ENCODE peak calls at places on chromosomes 2 and 18, in seven cellular contexts. G is MM.1S, R is HCT116, T is IMR-90, Y is A673, I is heart right ventricle, Q is suprapubic skin. L is an unnamed sample. For H3K27me3, the result is how much of the 10 kb centered on the place peaks cover.

GRCh38 chr2:231039821-231040364 is 2.6 kb downstream of the C2orf72 start:
- DNase-seq in T (no peak), R (no peak), Y (no peak), Q (no peak), I (no peak), G (no peak), L (no peak)

GRCh38 chr2:152600051-152600657 is 117.1 kb downstream of the PRPF40A start:
- DNase-seq in Q (no peak), Y (no peak), I (no peak), R (no peak), G (no peak), T (no peak), L (no peak)

GRCh38 chr2:16085073-16085472 is 144.7 kb downstream of the MYCN start:
- DNase-seq in I (no peak), T (no peak), Y (no peak), G (no peak), Q (no peak), R (no peak), L (no peak)

GRCh38 chr2:167783266-167784070 is 463.9 kb downstream of the STK39 start:
- DNase-seq in T (peak), R (no peak), G (no peak), Q (no peak), I (no peak), Y (no peak), L (no peak)

GRCh38 chr2:234768608-234769196 is 183.1 kb upstream of the SH3BP4 start:
- DNase-seq in Y (no peak), Q (no peak), G (no peak), R (no peak), T (peak), I (no peak), L (no peak)

GRCh38 chr2:121131375-121131774 is 153.6 kb downstream of the TFCP2L1 start:
- DNase-seq in G (no peak), Y (no peak), R (no peak), T (no peak), Q (no peak), I (no peak), L (no peak)

GRCh38 chr2:111704246-111704645 is 179.7 kb downstream of the ANAPC1 start:
- DNase-seq in G (no peak), R (no peak), Q (peak), Y (no peak), T (peak), I (no peak), L (peak)

GRCh38 chr2:173427887-173428683 is 73.4 kb downstream of the CDCA7 start:
- DNase-seq in G (no peak), T (peak), Q (no peak), R (no peak), I (peak), Y (peak), L (peak)

GRCh38 chr18:8229786-8230185 is 379.5 kb upstream of the RAB12 start:
- DNase-seq in T (peak), Q (no peak), I (no peak), G (no peak), R (no peak), Y (no peak), L (peak)

GRCh38 chr2:96552284-96553175 is 16.0 kb downstream of the ARID5A start:
- DNase-seq in G (no peak), Y (no peak), Q (no peak), I (no peak), R (no peak), T (no peak), L (no peak)

GRCh38 chr2:95277246-95277906 is 3.1 kb downstream of the PROM2 start:
- DNase-seq in T (no peak), I (no peak), G (no peak), Y (peak), R (peak), Q (peak), L (peak)

GRCh38 chr2:228522276-228522675 is 340.8 kb upstream of the SPHKAP start:
- DNase-seq in I (no peak), T (peak), Q (no peak), R (no peak), Y (no peak), G (no peak), L (no peak)

GRCh38 chr2:46878886-46879285 is 36.7 kb downstream of the MCFD2 start:
- DNase-seq in G (no peak), T (peak), I (peak), Y (no peak), Q (peak), R (no peak), L (no peak)

GRCh38 chr2:178770518-178770917 is 36.7 kb downstream of the TTN start:
- DNase-seq in G (no peak), I (no peak), T (no peak), R (no peak), Y (no peak), Q (no peak), L (no peak)

GRCh38 chr2:233354971-233355574 is 779 bp downstream of the DGKD start:
- DNase-seq in T (no peak), R (no peak), Q (no peak), G (peak), Y (no peak), I (peak), L (no peak)

GRCh38 chr2:74205586-74205985 is 7.2 kb downstream of the MTHFD2 start:
- DNase-seq in G (peak), I (no peak), Q (no peak), Y (no peak), R (no peak), T (no peak), L (peak)

GRCh38 chr2:236179653-236180500 is 11.7 kb upstream of the GBX2 start:
- DNase-seq in Q (peak), I (no peak), T (peak), Y (peak), R (no peak), G (no peak), L (peak)

GRCh38 chr2:38075436-38076249 is at the start of gene CYP1B1:
- DNase-seq in G (no peak), T (no peak), R (no peak), Y (no peak), I (no peak), Q (no peak), L (no peak)

GRCh38 chr2:30584116-30584515 is 137.1 kb downstream of the LCLAT1 start:
- DNase-seq in G (peak), I (no peak), Y (no peak), R (no peak), Q (no peak), T (no peak), L (no peak)

GRCh38 chr2:178110681-178111080 is 1.6 kb upstream of the RBM45 start:
- DNase-seq in R (no peak), Y (peak), Q (no peak), G (no peak), T (no peak), I (no peak), L (no peak)

GRCh38 chr2:105768176-105768575 is 23.5 kb downstream of the NCK2 start:
- DNase-seq in G (no peak), Y (no peak), I (no peak), Q (no peak), R (no peak), T (no peak), L (no peak)

GRCh38 chr18:34608064-34608463 is 102.0 kb upstream of the DTNA start:
- DNase-seq in G (no peak), Q (no peak), Y (no peak), T (no peak), I (no peak), R (no peak), L (no peak)

GRCh38 chr2:205683179-205683978 is 1.1 kb downstream of the NRP2 start:
- DNase-seq in G (no peak), Y (no peak), R (no peak), Q (no peak), T (peak), I (no peak), L (peak)
- H3K27me3 ChIP-seq in G (under half), Y (half or more), R (under half), Q (under half), T (under half), I (under half), L (under half)

GRCh38 chr2:113978524-113979171 is 88.8 kb downstream of the ACTR3 start:
- DNase-seq in I (no peak), Y (no peak), T (no peak), Q (no peak), R (no peak), G (no peak), L (no peak)

GRCh38 chr2:113976277-113976928 is 86.5 kb downstream of the ACTR3 start:
- DNase-seq in Q (no peak), I (no peak), G (no peak), Y (no peak), T (no peak), R (no peak), L (no peak)

GRCh38 chr2:113977060-113977659 is 87.3 kb downstream of the ACTR3 start:
- DNase-seq in G (no peak), Y (no peak), R (no peak), T (peak), I (no peak), Q (no peak), L (no peak)

GRCh38 chr2:113979172-113980128 is 89.6 kb downstream of the ACTR3 start:
- DNase-seq in R (no peak), G (no peak), Q (no peak), Y (peak), T (no peak), I (no peak), L (no peak)

DNA sequence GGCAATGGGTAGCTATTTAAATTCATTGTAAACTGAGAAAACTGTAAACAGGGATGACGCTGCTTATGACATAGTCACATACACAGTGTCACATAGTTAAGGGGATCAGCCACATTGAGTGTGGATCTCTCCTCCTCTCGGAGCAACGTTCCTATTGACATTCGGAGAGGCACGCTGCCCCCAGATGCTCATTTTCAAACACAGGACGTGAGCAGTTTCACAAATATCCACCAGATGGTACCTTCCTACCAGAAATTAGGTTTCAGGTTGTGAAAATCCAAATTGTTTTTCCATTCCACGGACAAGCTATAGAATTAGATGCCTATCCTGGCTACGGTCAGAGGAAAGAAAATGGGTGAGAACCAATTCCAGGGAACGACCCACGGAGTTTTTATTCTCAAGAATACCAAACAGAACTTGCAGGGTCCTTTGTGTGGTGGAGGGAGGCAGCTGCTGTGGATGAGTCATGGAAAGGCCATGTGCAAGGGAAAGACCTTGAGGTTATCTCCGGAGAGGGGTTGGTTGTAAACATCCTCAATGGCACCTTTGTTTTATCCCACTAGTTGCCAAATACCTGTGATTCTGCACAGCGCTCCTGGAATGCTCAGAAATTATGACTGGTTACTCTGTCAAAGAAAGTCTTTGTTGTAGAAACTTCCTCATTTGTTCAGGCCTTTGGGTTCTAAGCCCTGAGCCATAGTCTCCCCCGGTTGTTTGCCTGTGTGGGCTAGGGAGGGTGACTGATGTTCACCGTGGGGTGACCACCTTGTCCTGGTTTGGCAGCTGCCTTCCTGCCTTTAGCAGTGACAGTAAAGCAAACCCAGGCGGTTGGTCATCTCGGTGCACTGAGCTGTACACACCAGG is 88.0 kb downstream of the ACTR3 start:
- DNase-seq in T (peak), Y (peak), R (peak), I (no peak), Q (no peak), G (no peak), L (peak)
- TF ChIP-seq CTCF in T (peak), Y (peak), R (no peak), I (peak), Q (no peak), G (peak), L (no peak)

GRCh38 chr18:22290004-22290403 is 120.6 kb downstream of the GATA6 start:
- DNase-seq in T (no peak), G (no peak), I (no peak), Y (no peak), R (no peak), Q (no peak), L (no peak)
- H3K27me3 ChIP-seq in T (under half), G (under half), I (under half), Y (under half), R (under half), Q (under half), L (under half)

GRCh38 chr2:85160946-85161625 is 27.9 kb downstream of the TCF7L1 start:
- DNase-seq in Y (no peak), R (no peak), Q (no peak), G (no peak), I (no peak), T (no peak), L (no peak)
- TF ChIP-seq CTCF in Y (no peak), R (no peak), Q (no peak), G (no peak), I (no peak), T (no peak), L (no peak)

GRCh38 chr2:176127769-176128072 is 1.8 kb upstream of the HOXD8 start:
- DNase-seq in R (no peak), Y (peak), G (no peak), Q (no peak), T (no peak), I (no peak), L (no peak)
- H3K27me3 ChIP-seq in R (under half), Y (under half), G (under half), Q (half or more), T (half or more), I (half or more), L (half or more)

GRCh38 chr2:210233487-210233886 is 8.2 kb upstream of the ACADL start:
- DNase-seq in I (no peak), G (no peak), Q (no peak), T (no peak), Y (no peak), R (no peak), L (no peak)
- TF ChIP-seq CTCF in I (no peak), G (no peak), Q (no peak), T (no peak), Y (no peak), R (no peak), L (no peak)